ENCODE peak calls at places on chromosome 6, in eight cellular contexts. O, S, N, R, A, G, F and K are unnamed samples.

GRCh38 chr6:44486002-44486421 is 98.5 kb downstream of the CDC5L start:
- DNase-seq in F (no peak), A (no peak), S (no peak), R (no peak), N (no peak), O (no peak), G (no peak), K (no peak)

GRCh38 chr6:119428647-119429046 is 79.1 kb upstream of the MAN1A1 start:
- DNase-seq in R (no peak), G (no peak), O (no peak), F (no peak), S (no peak), N (no peak), A (no peak), K (no peak)

GRCh38 chr6:120938876-120939231 is 395.4 kb downstream of the TBC1D32 start:
- DNase-seq in N (no peak), G (no peak), R (no peak), A (no peak), S (no peak), O (no peak), F (no peak), K (no peak)

GRCh38 chr6:87641065-87641692 is 51.2 kb downstream of the ORC3 start:
- DNase-seq in O (no peak), G (no peak), F (no peak), R (no peak), N (no peak), S (no peak), A (no peak), K (no peak)

GRCh38 chr6:131955192-131955591 is 4.0 kb upstream of the CCN2 start:
- DNase-seq in A (no peak), O (no peak), N (no peak), F (no peak), S (no peak), G (no peak), R (no peak), K (no peak)

GRCh38 chr6:116528800-116529199 is 16.7 kb downstream of the TRAPPC3L start:
- DNase-seq in N (no peak), O (no peak), G (no peak), F (no peak), S (no peak), R (no peak), A (no peak), K (no peak)

GRCh38 chr6:155444120-155444917 is 11.3 kb downstream of the NOX3 start:
- DNase-seq in R (no peak), A (no peak), F (no peak), S (no peak), G (peak), N (no peak), O (no peak), K (no peak)

GRCh38 chr6:12291785-12292604 is 1.8 kb downstream of the EDN1 start:
- DNase-seq in S (no peak), N (no peak), O (no peak), A (peak), G (peak), R (no peak), F (peak), K (peak)

GRCh38 chr6:11700118-11700718 is 78.4 kb downstream of the ADTRP start:
- DNase-seq in A (no peak), R (peak), O (no peak), S (no peak), N (no peak), G (no peak), F (no peak), K (peak)